ENCODE peak calls at places on chromosomes 2 and 18, in five cellular contexts. M is H1, B is SK-N-SH, F is HepG2, A is GM12878. T is an unnamed sample.

GRCh38 chr18:55343396-55344073 is 244.5 kb downstream of the TCF4 start:
- DNase-seq in M (no peak), F (no peak), B (no peak), A (no peak), T (no peak)

GRCh38 chr2:222891890-222892289 is 31.1 kb downstream of the ACSL3 start:
- DNase-seq in B (no peak), A (no peak), F (no peak), M (no peak), T (no peak)

GRCh38 chr2:64218137-64218536 is 73.9 kb upstream of the PELI1 start:
- DNase-seq in B (no peak), F (no peak), A (no peak), M (no peak), T (no peak)

GRCh38 chr2:234521536-234521935 is 24.7 kb upstream of the ARL4C start:
- DNase-seq in M (no peak), B (no peak), A (no peak), F (no peak), T (no peak)

GRCh38 chr2:139891636-139892035 is 1111.4 kb upstream of the NXPH2 start:
- DNase-seq in A (no peak), M (no peak), F (no peak), B (no peak), T (no peak)

GRCh38 chr2:204027105-204027504 is 90.5 kb downstream of the ICOS start:
- DNase-seq in M (no peak), A (no peak), B (no peak), F (no peak), T (no peak)

GRCh38 chr18:21243041-21243431 is 1.0 kb downstream of the GREB1L start:
- DNase-seq in M (no peak), F (no peak), B (no peak), A (no peak), T (no peak)

GRCh38 chr2:101426808-101427207 is 39.5 kb upstream of the CREG2 start:
- DNase-seq in B (no peak), A (no peak), M (no peak), F (no peak), T (no peak)

GRCh38 chr2:128448331-128449225 is 129.9 kb upstream of the HS6ST1 start:
- DNase-seq in A (no peak), M (no peak), F (no peak), B (no peak), T (no peak)

GRCh38 chr18:51039138-51040112 is 9.4 kb downstream of the SMAD4 start:
- DNase-seq in A (no peak), F (no peak), B (peak), M (no peak), T (no peak)

GRCh38 chr2:172096661-172097547 is 5.8 kb downstream of the DLX2 start:
- DNase-seq in F (no peak), A (no peak), B (peak), M (no peak), T (no peak)

GRCh38 chr2:197782121-197782520 is 3.0 kb downstream of the BOLL start:
- DNase-seq in A (no peak), F (no peak), B (no peak), M (no peak), T (no peak)

GRCh38 chr2:197779261-197779660 is 5.9 kb downstream of the BOLL start:
- DNase-seq in F (no peak), B (no peak), M (no peak), A (no peak), T (no peak)

GRCh38 chr2:197777823-197778407 is 7.2 kb downstream of the BOLL start:
- DNase-seq in F (peak), B (peak), M (no peak), A (peak), T (no peak)
- TF ChIP-seq TAF1 in F (no peak), B (no peak), M (no peak), A (no peak), T (no peak)

GRCh38 chr2:27683390-27684071 is 19.8 kb downstream of the SLC4A1AP start:
- DNase-seq in B (peak), A (peak), F (peak), M (peak), T (peak)
- TF ChIP-seq POLR2AphosphoS5 in B (no peak), A (no peak), F (no peak), M (no peak), T (no peak)

DNA sequence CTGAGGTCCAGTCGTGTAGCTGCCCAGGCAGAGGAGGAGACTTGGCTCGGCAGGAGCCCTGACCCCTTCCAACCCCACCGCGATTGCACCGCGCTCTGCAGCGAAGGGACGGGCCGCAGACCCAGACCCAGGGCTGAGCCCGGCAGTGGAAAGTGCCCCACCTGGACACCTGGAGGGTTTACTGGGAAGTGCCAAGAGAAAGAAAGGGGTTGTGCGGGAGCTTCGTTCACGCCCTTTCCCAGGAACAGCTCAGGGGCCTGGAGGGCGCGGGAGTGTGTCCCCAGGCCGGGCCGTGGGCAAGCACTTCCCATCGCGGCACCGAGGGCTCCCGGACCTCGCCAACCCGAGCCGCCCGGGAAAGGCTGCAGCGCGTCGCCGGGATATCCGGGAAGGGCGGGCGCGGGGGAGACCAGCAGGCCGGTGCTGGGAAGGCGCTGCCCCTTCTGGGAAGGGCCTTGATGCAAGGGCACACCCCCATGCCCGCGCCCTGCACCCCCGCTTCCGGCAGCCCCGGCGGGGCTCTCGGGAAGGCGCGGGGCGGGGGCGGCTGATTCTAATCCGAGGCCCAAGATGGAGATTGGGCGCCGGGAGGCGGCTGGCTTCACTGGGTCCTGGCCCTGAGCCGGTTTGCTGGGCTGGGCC is 36.1 kb upstream of the MRPL33 start:
- DNase-seq in B (no peak), M (peak), F (no peak), A (no peak), T (no peak)
- TF ChIP-seq TAF1 in B (no peak), M (peak), F (no peak), A (no peak), T (no peak)

GRCh38 chr2:85917887-85918795 is 29.4 kb upstream of the ST3GAL5 start:
- DNase-seq in A (no peak), B (no peak), M (no peak), F (no peak), T (no peak)

GRCh38 chr2:85922210-85922609 is 33.4 kb upstream of the ST3GAL5 start:
- DNase-seq in F (no peak), B (no peak), A (no peak), M (no peak), T (no peak)

GRCh38 chr2:85920810-85921545 is 32.2 kb upstream of the ST3GAL5 start:
- DNase-seq in F (no peak), A (no peak), B (no peak), M (no peak), T (no peak)

GRCh38 chr2:85924522-85924921 is 35.7 kb upstream of the ST3GAL5 start:
- DNase-seq in F (no peak), B (no peak), A (no peak), M (no peak), T (no peak)

GRCh38 chr2:85921659-85922058 is 32.9 kb upstream of the ST3GAL5 start:
- DNase-seq in M (no peak), B (no peak), A (no peak), F (no peak), T (no peak)
- TF ChIP-seq POLR2AphosphoS5 in M (no peak), B (no peak), A (no peak), F (no peak), T (no peak)

DNA sequence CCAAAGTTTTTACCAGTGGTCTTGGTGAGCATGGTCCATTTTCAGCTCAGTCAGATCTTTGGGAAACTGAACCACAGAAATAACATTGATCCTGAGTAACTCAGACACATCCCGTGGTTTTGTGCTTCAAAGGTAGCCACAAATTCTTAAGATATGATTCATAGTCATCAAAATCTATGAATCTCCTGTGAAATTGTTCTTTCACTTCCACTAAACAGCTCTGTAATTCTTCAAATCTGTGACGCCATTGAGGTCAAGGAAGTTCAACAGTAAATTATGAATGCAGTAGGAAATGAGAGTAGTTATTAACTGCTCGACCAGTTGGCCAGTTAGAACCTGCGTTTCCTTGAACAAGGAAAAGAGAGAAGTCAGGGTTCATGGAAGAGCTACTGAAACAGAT is 147.2 kb downstream of the IRS1 start:
- DNase-seq in M (no peak), A (no peak), B (no peak), F (no peak), T (no peak)
- TF ChIP-seq TAF1 in M (no peak), A (no peak), B (peak), F (no peak), T (no peak)

GRCh38 chr2:207505728-207506127 is 24.0 kb upstream of the CREB1 start:
- DNase-seq in M (no peak), A (no peak), F (no peak), B (no peak), T (no peak)
- TF ChIP-seq POLR2AphosphoS5 in M (no peak), A (no peak), F (no peak), B (peak), T (no peak)

DNA sequence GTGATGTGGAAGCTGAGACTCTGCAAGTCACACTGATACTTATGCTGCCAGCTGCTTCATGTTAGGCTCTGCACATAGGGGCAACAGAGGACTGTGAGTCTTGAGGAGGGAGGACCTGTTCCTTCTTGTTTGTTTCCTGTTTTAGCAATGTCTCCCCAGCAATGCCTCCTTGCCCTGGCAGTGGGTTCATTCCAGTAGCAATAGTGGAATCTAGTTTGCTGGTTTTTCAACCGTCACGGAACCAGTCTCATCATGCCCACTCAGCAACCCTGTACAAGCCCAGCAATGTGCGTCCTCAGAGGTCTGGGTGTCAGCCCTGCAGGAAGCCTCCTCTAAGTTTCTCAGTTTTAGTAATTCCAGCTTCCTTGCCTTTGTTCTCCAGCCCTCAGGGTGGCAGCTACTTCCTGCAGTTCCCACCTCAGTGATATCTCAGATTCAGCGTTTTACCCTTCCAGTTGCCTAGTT is 20.5 kb upstream of the ITGB6 start:
- DNase-seq in A (no peak), B (no peak), M (no peak), F (no peak), T (no peak)
- TF ChIP-seq TAF1 in A (no peak), B (no peak), M (no peak), F (no peak), T (no peak)

T was measured in GM12892.